ENCODE peak calls at places on chromosomes 12 and 14, in seven cellular contexts. C is PC-9, X is astrocyte, T is astrocyte of the cerebellum, Z is psoas muscle, R is upper lobe of right lung, P is neural crest cell. O is an unnamed sample.

GRCh38 chr12:19183121-19183838 is 53.7 kb downstream of the PLEKHA5 start:
- DNase-seq in C (no peak), X (no peak), T (no peak), Z (no peak), R (no peak), P (no peak), O (no peak)

GRCh38 chr14:68367444-68368014 is 425.3 kb downstream of the ZFP36L1 start:
- DNase-seq in C (no peak), X (peak; percentile 47), T (no peak), Z (no peak), R (no peak), P (no peak), O (no peak)

GRCh38 chr14:21057803-21058675 is at the start of gene RNASE8:
- DNase-seq in C (no peak), X (peak; percentile 54), T (no peak), Z (no peak), R (no peak), P (no peak), O (no peak)

GRCh38 chr12:68951652-68952051 is 18.7 kb upstream of the CPM start:
- DNase-seq in C (no peak), X (no peak), T (no peak), Z (no peak), R (no peak), P (no peak), O (no peak)

GRCh38 chr14:89600950-89601826 is 184.2 kb upstream of the FOXN3 start:
- DNase-seq in C (no peak), X (peak; percentile 83), T (no peak), Z (no peak), R (no peak), P (no peak), O (no peak)

GRCh38 chr12:118103601-118104382 is at the start of gene VSIG10:
- DNase-seq in C (peak; percentile 82), X (peak; percentile 42), T (no peak), Z (peak; percentile 77), R (peak; percentile 91), P (peak; percentile 47), O (peak; percentile 70)

GRCh38 chr12:127531561-127531960 is 735.4 kb upstream of the TMEM132C start:
- DNase-seq in C (no peak), X (no peak), T (no peak), Z (no peak), R (no peak), P (no peak), O (no peak)

GRCh38 chr14:34710744-34711143 is 3.6 kb downstream of the CFL2 start:
- DNase-seq in C (no peak), X (peak; percentile 43), T (no peak), Z (no peak), R (no peak), P (no peak), O (no peak)

GRCh38 chr12:60070541-60070940 is 474.7 kb downstream of the SLC16A7 start:
- DNase-seq in C (no peak), X (peak; percentile 16), T (no peak), Z (no peak), R (no peak), P (no peak), O (no peak)

GRCh38 chr14:76918176-76918750 is 92.1 kb downstream of the LRRC74A start:
- DNase-seq in C (peak; percentile 89), X (peak; percentile 95), T (peak; percentile 89), Z (peak; percentile 77), R (peak; percentile 76), P (no peak), O (no peak)

GRCh38 chr14:59262717-59263469 is 74.4 kb downstream of the DAAM1 start:
- DNase-seq in C (no peak), X (no peak), T (no peak), Z (no peak), R (no peak), P (peak; percentile 4), O (no peak)

GRCh38 chr14:67551940-67552339 is 18.9 kb downstream of the PLEKHH1 start:
- DNase-seq in C (no peak), X (no peak), T (no peak), Z (no peak), R (peak; percentile 10), P (no peak), O (no peak)

GRCh38 chr14:103480595-103480994 is 42.0 kb downstream of the CKB start:
- DNase-seq in C (no peak), X (no peak), T (no peak), Z (no peak), R (no peak), P (no peak), O (no peak)

GRCh38 chr12:54991992-54992377 is 7.4 kb upstream of the TESPA1 start:
- DNase-seq in C (no peak), X (no peak), T (no peak), Z (no peak), R (no peak), P (no peak), O (no peak)

GRCh38 chr12:113702796-113703195 is 231.1 kb upstream of the LHX5 start:
- DNase-seq in C (no peak), X (no peak), T (no peak), Z (no peak), R (no peak), P (no peak), O (no peak)

GRCh38 chr14:35159742-35160409 is 37.5 kb downstream of the PRORP start:
- DNase-seq in C (peak; percentile 7), X (peak; percentile 95), T (peak; percentile 67), Z (no peak), R (no peak), P (no peak), O (no peak)

GRCh38 chr14:36513451-36514277 is 6.4 kb downstream of the NKX2-1 start:
- DNase-seq in C (no peak), X (no peak), T (no peak), Z (no peak), R (peak; percentile 87), P (no peak), O (peak; percentile 67)

GRCh38 chr14:93430889-93431670 is at the start of gene UNC79:
- DNase-seq in C (no peak), X (peak; percentile 6), T (no peak), Z (peak; percentile 17), R (no peak), P (peak; percentile 60), O (peak; percentile 85)

GRCh38 chr14:89351958-89352404 is 65.1 kb downstream of the FOXN3 start:
- DNase-seq in C (no peak), X (no peak), T (no peak), Z (no peak), R (no peak), P (no peak), O (peak; percentile 20)

GRCh38 chr12:11658796-11659195 is 9.3 kb downstream of the ETV6 start:
- DNase-seq in C (no peak), X (peak; percentile 93), T (peak; percentile 55), Z (no peak), R (no peak), P (no peak), O (no peak)

GRCh38 chr12:73950506-73950905 is 587.1 kb upstream of the ATXN7L3B start:
- DNase-seq in C (no peak), X (no peak), T (no peak), Z (no peak), R (no peak), P (no peak), O (no peak)

GRCh38 chr12:131456301-131457027 is 254.4 kb upstream of the SFSWAP start:
- DNase-seq in C (no peak), X (no peak), T (no peak), Z (no peak), R (peak; percentile 57), P (no peak), O (no peak)

DNA sequence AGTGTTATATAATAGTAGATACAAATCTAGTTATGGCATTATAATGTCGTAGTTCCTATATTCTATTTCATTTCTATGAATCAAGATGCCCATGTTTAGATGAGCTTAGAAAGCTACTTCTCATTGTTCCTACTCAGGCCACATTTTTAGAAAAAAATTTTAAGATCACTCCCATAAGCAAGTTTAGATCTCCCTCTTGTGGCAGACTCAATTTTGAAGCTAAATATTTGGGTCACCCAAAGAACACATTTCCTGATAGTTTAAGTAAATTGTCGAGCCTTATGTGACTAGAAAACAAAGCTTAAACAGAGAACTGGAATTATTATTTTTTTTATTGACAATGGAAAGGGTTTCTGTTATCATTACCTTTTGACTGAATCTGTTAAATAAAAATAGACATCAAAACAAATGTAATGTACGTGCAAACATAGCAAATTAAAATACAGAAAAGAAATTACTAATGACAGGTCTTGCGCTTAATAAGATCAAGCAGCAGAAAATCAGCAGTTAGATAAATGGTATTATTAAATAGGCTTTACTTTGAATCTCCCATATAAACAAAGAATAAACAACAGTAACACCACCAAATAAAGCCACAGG is 180.2 kb downstream of the ACSS3 start:
- DNase-seq in C (no peak), X (peak; percentile 36), T (peak; percentile 43), Z (no peak), R (no peak), P (no peak), O (no peak)
- TF ChIP-seq CTCF in C (peak; percentile 76), X (peak; percentile 61), T (peak; percentile 48), Z (no peak), R (peak; percentile 28), P (peak; percentile 77), O (peak; percentile 51)

GRCh38 chr12:95695741-95696140 is 94.8 kb downstream of the NTN4 start:
- DNase-seq in C (no peak), X (no peak), T (no peak), Z (no peak), R (no peak), P (no peak), O (no peak)
- TF ChIP-seq CTCF in C (no peak), X (no peak), T (no peak), Z (no peak), R (no peak), P (no peak), O (no peak)

GRCh38 chr14:28758253-28758915 is 8.2 kb upstream of the FOXG1 start:
- DNase-seq in C (no peak), X (no peak), T (no peak), Z (no peak), R (no peak), P (no peak), O (no peak)

GRCh38 chr14:28757790-28758189 is 8.8 kb upstream of the FOXG1 start:
- DNase-seq in C (no peak), X (no peak), T (no peak), Z (no peak), R (no peak), P (no peak), O (no peak)

GRCh38 chr14:28755198-28755794 is 11.3 kb upstream of the FOXG1 start:
- DNase-seq in C (no peak), X (no peak), T (no peak), Z (no peak), R (no peak), P (no peak), O (no peak)

GRCh38 chr14:28755930-28756895 is 10.4 kb upstream of the FOXG1 start:
- DNase-seq in C (no peak), X (no peak), T (no peak), Z (no peak), R (no peak), P (no peak), O (no peak)

GRCh38 chr14:28756896-28757570 is 9.6 kb upstream of the FOXG1 start:
- DNase-seq in C (no peak), X (peak; percentile 45), T (peak; percentile 52), Z (no peak), R (no peak), P (no peak), O (peak; percentile 53)
- TF ChIP-seq CTCF in C (peak; percentile 25), X (peak; percentile 81), T (peak; percentile 90), Z (peak; percentile 18), R (peak; percentile 47), P (peak; percentile 70), O (peak; percentile 60)

DNA sequence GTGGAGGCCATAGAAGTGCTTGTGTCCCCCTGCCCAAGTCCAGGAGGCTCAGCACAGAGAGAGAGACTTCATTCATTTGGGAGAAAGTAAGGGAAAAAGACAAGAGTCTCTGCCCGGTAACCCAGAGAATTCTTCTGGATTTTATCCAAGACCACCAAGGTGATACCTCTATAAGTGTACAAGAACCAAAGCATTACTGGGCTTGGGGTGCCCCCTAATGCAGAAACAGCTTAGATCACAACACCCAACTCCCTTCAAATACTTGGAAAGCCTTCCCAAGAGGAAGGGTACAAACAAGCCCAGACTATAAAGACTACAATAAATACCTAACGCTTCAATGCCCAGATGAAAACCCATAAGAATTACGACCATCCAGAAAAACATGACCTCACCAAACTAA is 119.7 kb upstream of the PDE3A start:
- DNase-seq in C (no peak), X (no peak), T (peak; percentile 4), Z (no peak), R (no peak), P (no peak), O (no peak)
- TF ChIP-seq CTCF in C (no peak), X (no peak), T (no peak), Z (no peak), R (no peak), P (no peak), O (no peak)